ENCODE peak calls at places on chromosome 10, in eight cellular contexts. E is colonic mucosa; S is small intestine; L is upper lobe of right lung; N is effector memory CD4-positive, alpha-beta T cell; U is HCT116; I is WERI-Rb-1; O is GM12865. B is an unnamed sample.

GRCh38 chr10:17802966-17803365 is 6.2 kb upstream of the MRC1 start:
- DNase-seq in E (no peak), S (no peak), L (no peak), N (no peak), U (no peak), I (no peak), O (no peak), B (no peak)

GRCh38 chr10:122780391-122780790 is 65.3 kb downstream of the CUZD1 start:
- DNase-seq in E (no peak), S (no peak), L (no peak), N (no peak), U (no peak), I (no peak), O (no peak), B (no peak)

GRCh38 chr10:109945473-109946177 is 22.3 kb upstream of the XPNPEP1 start:
- DNase-seq in E (no peak), S (no peak), L (no peak), N (no peak), U (no peak), I (no peak), O (no peak), B (no peak)

GRCh38 chr10:87976101-87976743 is 112.8 kb downstream of the PTEN start:
- DNase-seq in E (no peak), S (no peak), L (no peak), N (no peak), U (no peak), I (no peak), O (no peak), B (no peak)

GRCh38 chr10:127313996-127314700 is 117.8 kb upstream of the INSYN2A start:
- DNase-seq in E (no peak), S (no peak), L (no peak), N (no peak), U (no peak), I (no peak), O (no peak), B (no peak)

GRCh38 chr10:103928784-103929183 is 10.8 kb upstream of the STN1 start:
- DNase-seq in E (no peak), S (no peak), L (no peak), N (no peak), U (no peak), I (no peak), O (no peak), B (no peak)

GRCh38 chr10:11150876-11151275 is 133.2 kb downstream of the CELF2 start:
- DNase-seq in E (no peak), S (no peak), L (no peak), N (no peak), U (no peak), I (no peak), O (no peak), B (no peak)

GRCh38 chr10:102745157-102745556 is 1.4 kb downstream of the WBP1L start:
- DNase-seq in E (no peak), S (no peak), L (no peak), N (no peak), U (no peak), I (no peak), O (no peak), B (no peak)

GRCh38 chr10:86480571-86480970 is 41.0 kb downstream of the WAPL start:
- DNase-seq in E (no peak), S (no peak), L (no peak), N (no peak), U (no peak), I (no peak), O (no peak), B (no peak)

GRCh38 chr10:59362991-59363390 is 642 bp upstream of the FAM13C start:
- DNase-seq in E (peak; percentile 63), S (peak; percentile 37), L (peak; percentile 66), N (no peak), U (no peak), I (peak; percentile 66), O (no peak), B (no peak)

GRCh38 chr10:70368774-70369482 is 13.5 kb downstream of the LRRC20 start:
- DNase-seq in E (no peak), S (no peak), L (peak; percentile 27), N (no peak), U (no peak), I (no peak), O (no peak), B (no peak)

DNA sequence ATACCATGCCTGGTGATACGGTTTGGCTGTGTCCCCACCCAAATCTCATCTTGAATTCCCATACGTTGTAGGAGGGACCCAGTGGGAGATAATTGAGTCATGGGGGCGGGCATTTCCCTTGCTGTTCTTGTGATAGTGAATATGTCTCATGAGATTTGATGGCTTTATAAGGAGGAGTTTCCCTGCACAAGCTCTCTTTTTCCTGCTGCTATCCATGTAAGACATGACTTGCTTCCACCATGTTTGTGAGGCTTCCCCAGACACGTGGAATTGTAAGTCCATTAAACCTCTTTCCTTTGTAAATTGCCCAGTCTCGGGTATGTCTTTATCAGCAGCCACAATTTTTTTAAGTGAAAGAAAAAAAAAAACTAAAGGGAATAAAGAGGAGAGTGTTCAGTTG is 152.5 kb downstream of the ARHGAP12 start:
- DNase-seq in E (no peak), S (no peak), L (no peak), N (no peak), U (no peak), I (no peak), O (no peak), B (no peak)
- H3K4me3 ChIP-seq in E (no peak overlapping the region), S (no peak overlapping the region), L (no peak overlapping the region), N (no peak overlapping the region), U (no peak overlapping the region), I (no peak overlapping the region), O (no peak overlapping the region), B (no peak overlapping the region)

GRCh38 chr10:71981868-71982230 is 17.7 kb downstream of the CHST3 start:
- DNase-seq in E (no peak), S (no peak), L (no peak), N (no peak), U (no peak), I (peak; percentile 56), O (no peak), B (no peak)

GRCh38 chr10:71979692-71980062 is 15.5 kb downstream of the CHST3 start:
- DNase-seq in E (no peak), S (no peak), L (no peak), N (no peak), U (no peak), I (no peak), O (no peak), B (no peak)

GRCh38 chr10:71978988-71979691 is 14.9 kb downstream of the CHST3 start:
- DNase-seq in E (no peak), S (no peak), L (peak; percentile 17), N (no peak), U (no peak), I (no peak), O (no peak), B (no peak)

GRCh38 chr10:71981024-71981867 is 17.1 kb downstream of the CHST3 start:
- DNase-seq in E (no peak), S (no peak), L (no peak), N (no peak), U (no peak), I (no peak), O (no peak), B (no peak)

DNA sequence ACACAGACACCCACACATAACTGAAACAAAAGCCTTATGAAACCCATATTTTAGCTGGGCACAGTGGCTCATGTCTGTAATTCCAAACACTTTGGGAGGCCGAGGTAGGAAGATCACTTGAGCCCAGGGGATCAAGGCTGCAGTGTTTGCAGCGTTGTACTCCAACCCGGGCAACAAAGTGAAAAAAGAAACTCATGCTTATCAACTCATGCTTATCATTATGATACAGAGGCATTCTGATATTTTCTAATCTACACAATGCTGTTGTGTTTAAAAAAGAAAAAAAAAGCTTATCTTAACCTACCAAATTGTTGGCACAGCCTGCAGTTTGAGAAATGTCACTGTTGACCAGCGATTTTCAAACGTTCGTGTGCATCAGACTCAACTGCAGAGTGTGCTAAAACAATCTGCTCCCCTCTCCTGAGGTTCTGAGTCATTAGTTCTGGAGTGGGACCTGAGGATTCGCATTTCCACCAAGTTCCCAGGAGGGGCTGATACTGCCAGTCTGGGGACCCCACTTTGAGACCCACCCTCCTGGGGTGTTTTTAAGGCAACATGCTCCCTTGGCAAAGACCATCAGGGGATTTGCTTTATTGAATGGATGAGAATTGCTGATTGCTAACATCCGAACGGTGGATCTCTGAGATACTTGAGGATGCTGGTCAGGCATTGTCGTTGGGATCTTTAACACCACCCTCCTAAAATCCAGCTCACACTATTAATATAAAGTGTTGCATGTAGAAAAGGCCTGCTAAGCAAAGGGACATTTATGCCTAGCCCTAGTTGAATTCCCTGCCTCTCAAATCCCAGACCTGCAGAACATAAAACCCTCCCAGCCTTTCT is 16.2 kb downstream of the CHST3 start:
- DNase-seq in E (no peak), S (no peak), L (no peak), N (no peak), U (no peak), I (no peak), O (no peak), B (no peak)
- H3K4me3 ChIP-seq in E (no peak overlapping the region), S (no peak overlapping the region), L (no peak overlapping the region), N (no peak overlapping the region), U (no peak overlapping the region), I (no peak overlapping the region), O (no peak overlapping the region), B (no peak overlapping the region)

GRCh38 chr10:124722812-124723783 is 21.1 kb downstream of the FAM53B start:
- DNase-seq in E (no peak), S (no peak), L (peak; percentile 70), N (no peak), U (no peak), I (no peak), O (peak; percentile 94), B (peak; percentile 74)

GRCh38 chr10:124721295-124722052 is 22.7 kb downstream of the FAM53B start:
- DNase-seq in E (peak; percentile 38), S (peak; percentile 51), L (peak; percentile 60), N (no peak), U (no peak), I (no peak), O (no peak), B (no peak)

GRCh38 chr10:124717911-124718734 is 26.1 kb downstream of the FAM53B start:
- DNase-seq in E (no peak), S (peak; percentile 53), L (peak; percentile 69), N (peak; percentile 81), U (no peak), I (peak; percentile 81), O (peak; percentile 84), B (peak; percentile 86)

GRCh38 chr10:124717358-124717757 is 26.8 kb downstream of the FAM53B start:
- DNase-seq in E (no peak), S (no peak), L (peak; percentile 33), N (no peak), U (no peak), I (no peak), O (no peak), B (no peak)

GRCh38 chr10:124719213-124719851 is 24.8 kb downstream of the FAM53B start:
- DNase-seq in E (peak; percentile 87), S (peak; percentile 84), L (peak; percentile 61), N (peak; percentile 54), U (no peak), I (peak; percentile 25), O (peak; percentile 93), B (peak; percentile 59)
- H3K4me3 ChIP-seq in E (no peak overlapping the region), S (no peak overlapping the region), L (no peak overlapping the region), N (peak overlapping the region; percentile 5), U (no peak overlapping the region), I (no peak overlapping the region), O (peak overlapping the region; percentile 30), B (peak overlapping the region; percentile 79)

DNA sequence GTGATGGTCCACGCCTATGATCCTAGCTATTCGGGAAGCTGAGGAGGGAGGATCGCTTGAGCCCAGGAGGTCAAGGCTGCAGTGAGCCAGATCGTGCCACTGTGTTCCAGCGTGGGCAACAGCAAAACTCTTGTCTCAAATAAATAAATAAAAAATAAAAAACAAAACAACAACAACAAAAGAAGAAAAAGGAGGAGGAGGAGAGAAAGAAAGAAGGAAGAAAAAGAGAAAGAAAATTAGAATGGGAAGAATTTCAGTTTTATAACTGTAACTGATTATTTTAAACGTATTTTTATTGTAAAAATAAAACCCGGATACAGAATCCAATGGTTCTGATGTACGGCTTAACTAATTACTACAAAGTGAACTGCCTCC is 37.2 kb upstream of the PSAP start:
- DNase-seq in E (no peak), S (no peak), L (no peak), N (no peak), U (no peak), I (no peak), O (no peak), B (no peak)
- H3K4me3 ChIP-seq in E (no peak overlapping the region), S (no peak overlapping the region), L (peak overlapping the region; percentile 54), N (peak overlapping the region; percentile 50), U (peak overlapping the region; percentile 75), I (peak overlapping the region; percentile 67), O (peak overlapping the region; percentile 56), B (peak overlapping the region; percentile 59)